ENCODE peak calls at places on chromosomes 2 and 18, in nine cellular contexts. Y is H1, H is IMR-90, U is K562, F is heart left ventricle, D is body of pancreas, I is A549, B is right lobe of liver, C is adrenal gland. L is an unnamed sample.

GRCh38 chr2:69642709-69643601 is 584 bp downstream of the AAK1 start:
- DNase-seq in H (peak; percentile 85), D (peak; percentile 58), I (peak; percentile 54), C (peak; percentile 81), U (peak; percentile 71), Y (no peak), F (peak; percentile 41), B (peak; percentile 69), L (peak; percentile 62)

GRCh38 chr2:65045651-65046050 is 10.6 kb upstream of the CEP68 start:
- DNase-seq in F (no peak), Y (peak; percentile 70), I (no peak), H (peak; percentile 30), B (no peak), U (no peak), D (no peak), C (no peak), L (no peak)

GRCh38 chr2:105538840-105539239 is 140.0 kb upstream of the FHL2 start:
- DNase-seq in C (peak; percentile 13), U (no peak), Y (no peak), I (no peak), F (no peak), B (no peak), D (no peak), H (no peak), L (no peak)

GRCh38 chr2:124877065-124877671 is 852.1 kb downstream of the CNTNAP5 start:
- DNase-seq in C (peak; percentile 22), D (no peak), H (peak; percentile 81), I (no peak), F (no peak), B (no peak), Y (no peak), U (no peak), L (no peak)

GRCh38 chr18:35506024-35506712 is 8.4 kb upstream of the INO80C start:
- DNase-seq in D (peak; percentile 59), F (no peak), H (no peak), U (no peak), C (no peak), I (peak; percentile 26), Y (no peak), B (no peak), L (no peak)

GRCh38 chr2:117330611-117331010 is 483.9 kb upstream of the DDX18 start:
- DNase-seq in B (no peak), Y (no peak), F (no peak), U (no peak), D (no peak), H (no peak), C (no peak), I (no peak), L (no peak)

GRCh38 chr2:164913640-164914346 is 41.5 kb downstream of the SLC38A11 start:
- DNase-seq in U (no peak), F (no peak), Y (no peak), H (peak; percentile 15), D (peak; percentile 48), I (peak; percentile 41), B (no peak), C (no peak), L (no peak)

GRCh38 chr2:240213476-240214391 is 73.3 kb upstream of the OTOS start:
- DNase-seq in U (no peak), I (no peak), B (no peak), D (no peak), Y (no peak), H (no peak), F (peak; percentile 9), C (peak; percentile 18), L (no peak)

GRCh38 chr2:158718196-158718585 is 76.9 kb upstream of the DAPL1 start:
- DNase-seq in F (no peak), B (no peak), C (peak; percentile 10), I (no peak), Y (no peak), H (no peak), D (no peak), U (no peak), L (no peak)

GRCh38 chr2:46460241-46460921 is 19.0 kb upstream of the TMEM247 start:
- DNase-seq in I (no peak), D (peak; percentile 68), F (peak; percentile 68), U (no peak), B (no peak), C (peak; percentile 62), Y (no peak), H (no peak), L (no peak)

GRCh38 chr2:213932-214693 is 49.7 kb downstream of the SH3YL1 start:
- DNase-seq in I (no peak), B (peak; percentile 73), C (no peak), F (peak; percentile 42), U (no peak), D (peak; percentile 26), Y (no peak), H (no peak), L (no peak)

GRCh38 chr2:124983595-124983994 is 958.5 kb downstream of the CNTNAP5 start:
- DNase-seq in U (no peak), H (peak; percentile 51), Y (no peak), B (no peak), C (no peak), I (no peak), F (no peak), D (no peak), L (no peak)

GRCh38 chr2:8098476-8098875 is 583.4 kb upstream of the ID2 start:
- DNase-seq in D (no peak), C (no peak), F (no peak), Y (no peak), U (no peak), B (no peak), H (no peak), I (no peak), L (no peak)

GRCh38 chr18:61882296-61883004 is 10.4 kb downstream of the RNF152 start:
- DNase-seq in F (no peak), C (no peak), Y (no peak), D (no peak), H (peak; percentile 19), U (no peak), B (no peak), I (no peak), L (no peak)

GRCh38 chr2:8563814-8564474 is 117.9 kb upstream of the ID2 start:
- DNase-seq in B (no peak), I (no peak), Y (no peak), F (peak; percentile 11), H (no peak), C (peak; percentile 9), U (no peak), D (no peak), L (no peak)

GRCh38 chr2:25230128-25230527 is 61.7 kb upstream of the POMC start:
- DNase-seq in U (no peak), D (peak; percentile 39), B (no peak), H (no peak), F (no peak), I (no peak), Y (no peak), C (no peak), L (no peak)
- H3K27ac ChIP-seq in U (no peak overlapping the region), D (peak overlapping the region; percentile 32), B (no peak overlapping the region), H (no peak overlapping the region), F (no peak overlapping the region), I (no peak overlapping the region), Y (no peak overlapping the region), C (peak overlapping the region; percentile 91), L (no peak overlapping the region)

GRCh38 chr18:8799593-8799992 is 94.2 kb downstream of the MTCL1 start:
- DNase-seq in C (no peak), Y (no peak), B (no peak), U (no peak), F (no peak), I (no peak), H (peak; percentile 63), D (no peak), L (no peak)

GRCh38 chr18:8801263-8801901 is 96.0 kb downstream of the MTCL1 start:
- DNase-seq in D (no peak), I (peak; percentile 79), F (no peak), Y (no peak), C (no peak), H (peak; percentile 98), U (no peak), B (no peak), L (no peak)

GRCh38 chr18:8800876-8801262 is 95.5 kb downstream of the MTCL1 start:
- DNase-seq in D (no peak), I (peak; percentile 42), Y (no peak), C (no peak), B (no peak), H (no peak), U (no peak), F (no peak), L (no peak)

GRCh38 chr18:8800041-8800441 is 94.7 kb downstream of the MTCL1 start:
- DNase-seq in U (no peak), C (no peak), H (peak; percentile 89), I (no peak), D (peak; percentile 82), B (no peak), Y (no peak), F (no peak), L (no peak)

DNA sequence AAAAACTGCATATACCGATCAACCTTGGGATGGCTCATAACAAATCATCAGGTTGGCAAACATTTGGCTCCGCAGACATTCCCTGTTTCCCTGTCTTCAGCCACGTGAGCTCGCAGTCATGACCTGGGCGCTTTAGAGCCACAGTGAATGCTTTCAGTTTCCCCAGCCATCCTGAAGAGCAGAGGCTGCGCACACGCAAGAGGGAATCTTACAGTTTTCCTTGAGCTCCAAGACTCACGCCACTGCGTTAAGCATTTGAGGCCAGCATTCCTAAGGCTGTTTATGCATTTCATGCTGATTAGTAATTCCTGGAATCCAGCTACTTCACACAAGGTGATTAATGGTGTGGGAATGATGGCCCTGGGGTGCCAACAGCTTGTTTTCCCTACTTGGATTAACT is 95.1 kb downstream of the MTCL1 start:
- DNase-seq in U (no peak), C (no peak), F (no peak), D (peak; percentile 58), B (no peak), Y (peak; percentile 53), H (peak; percentile 100), I (peak; percentile 93), L (no peak)
- H3K4me3 ChIP-seq in U (no peak overlapping the region), C (no peak overlapping the region), F (no peak overlapping the region), D (no peak overlapping the region), B (no peak overlapping the region), Y (no peak overlapping the region), H (peak overlapping the region; percentile 1), I (no peak overlapping the region), L (no peak overlapping the region)

DNA sequence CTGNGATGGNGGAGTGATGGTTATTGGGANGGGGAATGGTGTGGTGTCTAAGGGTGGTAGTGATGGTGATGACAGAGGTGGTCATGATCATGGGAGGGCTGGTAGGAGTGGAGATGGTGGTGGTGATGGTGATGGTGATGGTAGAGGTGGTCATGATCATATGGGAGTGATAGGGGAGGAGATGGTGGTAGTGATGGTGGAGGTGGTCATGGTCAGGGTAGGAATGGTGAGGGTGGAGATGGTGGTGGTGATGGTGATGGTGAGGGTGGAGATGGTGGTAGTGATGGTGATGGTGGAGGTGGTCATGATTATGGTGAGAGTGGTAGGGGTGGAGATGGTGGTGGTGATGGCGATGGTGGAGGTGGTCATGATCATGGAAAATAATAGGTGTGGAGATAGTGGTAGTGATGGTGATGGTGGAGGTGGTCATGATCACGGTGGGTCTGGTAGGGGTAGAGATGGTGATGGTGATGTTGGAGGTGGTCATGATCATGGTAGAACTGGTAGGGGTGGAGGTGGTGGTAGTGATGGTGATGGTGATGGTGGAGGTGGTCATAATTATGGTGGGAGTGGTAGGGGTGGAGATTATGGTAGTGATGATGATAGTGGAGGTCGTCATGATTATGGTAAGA is 83.7 kb downstream of the INPP5D start:
- DNase-seq in Y (no peak), C (no peak), B (no peak), U (no peak), I (no peak), D (no peak), F (no peak), H (no peak), L (no peak)
- TF ChIP-seq POLR2A in Y (no peak), C (no peak), B (no peak), U (no peak), I (no peak), D (no peak), F (no peak), H (no peak), L (no peak)

GRCh38 chr2:3535794-3536681 is 16.7 kb upstream of the ADI1 start:
- DNase-seq in I (peak; percentile 66), C (peak; percentile 83), B (peak; percentile 75), F (peak; percentile 71), Y (no peak), H (peak; percentile 94), D (peak; percentile 51), U (peak; percentile 66), L (peak; percentile 77)
- H3K27ac ChIP-seq in I (peak overlapping the region; percentile 88), C (peak overlapping the region; percentile 97), B (peak overlapping the region; percentile 91), F (peak overlapping the region; percentile 92), Y (no peak overlapping the region), H (peak overlapping the region; percentile 99), D (peak overlapping the region; percentile 87), U (peak overlapping the region; percentile 86), L (peak overlapping the region; percentile 94)

L was measured in uterus.